ENCODE peak calls at places on chromosomes 4 and X, in four cellular contexts. H is progenitor cell of endocrine pancreas, G is putamen, B is IMR-90. Z is an unnamed sample.

GRCh38 chrX:7582191-7582590 is 260.8 kb upstream of the VCX start:
- DNase-seq in H (no peak), G (no peak), B (no peak), Z (peak)

GRCh38 chr4:170102426-170102825 is 12.7 kb upstream of the AADAT start:
- DNase-seq in H (no peak), G (no peak), B (no peak), Z (no peak)

GRCh38 chrX:137563681-137564651 is 2.0 kb upstream of the ZIC3 start:
- DNase-seq in H (no peak), G (no peak), B (no peak), Z (no peak)

GRCh38 chrX:132094169-132094568 is 33.7 kb downstream of the FRMD7 start:
- DNase-seq in H (no peak), G (no peak), B (no peak), Z (no peak)

GRCh38 chr4:73609688-73610087 is 10.5 kb downstream of the RASSF6 start:
- DNase-seq in H (no peak), G (no peak), B (peak), Z (no peak)

GRCh38 chr4:45453258-45453841 is 670.5 kb downstream of the GABRG1 start:
- DNase-seq in H (no peak), G (peak), B (no peak), Z (peak)

GRCh38 chrX:155028749-155029360 is 2.2 kb downstream of the FUNDC2 start:
- DNase-seq in H (no peak), G (no peak), B (peak), Z (no peak)

GRCh38 chr4:79682801-79683217 is 274.8 kb upstream of the GK2 start:
- DNase-seq in H (no peak), G (peak), B (peak), Z (peak)

GRCh38 chr4:139913995-139914394 is 240.0 kb downstream of the MAML3 start:
- DNase-seq in H (no peak), G (no peak), B (peak), Z (no peak)

GRCh38 chrX:112545051-112545450 is 134.7 kb downstream of the LHFPL1 start:
- DNase-seq in H (no peak), G (no peak), B (peak), Z (no peak)

GRCh38 chrX:154321624-154322023 is 26.0 kb downstream of the TKTL1 start:
- DNase-seq in H (no peak), G (no peak), B (no peak), Z (peak)

GRCh38 chr4:138007572-138007971 is 234.6 kb downstream of the SLC7A11 start:
- DNase-seq in H (no peak), G (no peak), B (no peak), Z (no peak)

GRCh38 chr4:87019243-87019817 is 84.5 kb downstream of the AFF1 start:
- DNase-seq in H (no peak), G (no peak), B (no peak), Z (no peak)

GRCh38 chrX:111339212-111339611 is 68.9 kb upstream of the CAPN6 start:
- DNase-seq in H (no peak), G (no peak), B (no peak), Z (no peak)

GRCh38 chr4:26826721-26827120 is 33.9 kb upstream of the STIM2 start:
- DNase-seq in H (no peak), G (peak), B (peak), Z (no peak)

Z was measured in Ammon's horn.